ENCODE peak calls at places on chromosomes 11 and 22, in four cellular contexts. I is AG09309; Z is AG08396; G is activated T-cell treated with anti-CD3 and anti-CD28 coated beads, Interleukin-2, amount 50 U/mL, for 1 hour. O is an unnamed sample.

GRCh38 chr11:102046841-102047240 is 396 bp upstream of the CFAP300 start:
- DNase-seq in G (no peak), I (peak; percentile 16), Z (peak; percentile 33), O (no peak)

GRCh38 chr11:14413307-14414072 is 54.5 kb upstream of the RRAS2 start:
- DNase-seq in Z (peak; percentile 24), I (no peak), G (no peak), O (peak; percentile 68)

GRCh38 chr11:2390871-2391662 is 9.5 kb upstream of the TSSC4 start:
- DNase-seq in I (peak; percentile 13), Z (peak; percentile 93), G (no peak), O (peak; percentile 93)

GRCh38 chr22:45308624-45309421 is 911 bp upstream of the FAM118A start:
- DNase-seq in Z (no peak), G (no peak), I (no peak), O (no peak)

GRCh38 chr11:124897681-124898680 is at the start of gene ROBO4:
- DNase-seq in Z (peak; percentile 63), G (no peak), I (peak; percentile 72), O (peak; percentile 71)

GRCh38 chr11:122334546-122335375 is 218.7 kb upstream of the BLID start:
- DNase-seq in I (no peak), Z (no peak), G (no peak), O (no peak)

GRCh38 chr11:63869686-63870085 is 30.8 kb downstream of the MARK2 start:
- DNase-seq in Z (no peak), G (no peak), I (no peak), O (no peak)

GRCh38 chr11:61343792-61344745 is 11.0 kb downstream of the TKFC start:
- DNase-seq in G (no peak), Z (no peak), I (no peak), O (no peak)

GRCh38 chr22:26529345-26529744 is 17.1 kb upstream of the TFIP11 start:
- DNase-seq in G (no peak), Z (peak; percentile 37), I (no peak), O (peak; percentile 38)

GRCh38 chr11:12132790-12133145 is 22.4 kb downstream of the MICAL2 start:
- DNase-seq in G (no peak), I (no peak), Z (no peak), O (no peak)

GRCh38 chr11:67372993-67373915 is at the start of gene CLCF1:
- DNase-seq in Z (peak; percentile 87), G (peak; percentile 81), I (no peak), O (peak; percentile 89)

GRCh38 chr22:49753276-49753884 is 74.3 kb downstream of the BRD1 start:
- DNase-seq in Z (no peak), G (no peak), I (no peak), O (no peak)

GRCh38 chr11:96012086-96012824 is 88.3 kb upstream of the MTMR2 start:
- DNase-seq in Z (peak; percentile 42), G (peak; percentile 62), I (peak; percentile 47), O (peak; percentile 69)

GRCh38 chr11:86577663-86578636 is 94.5 kb downstream of the ME3 start:
- DNase-seq in I (peak; percentile 74), Z (peak; percentile 66), G (no peak), O (peak; percentile 77)

GRCh38 chr11:17387811-17388210 is 648 bp downstream of the KCNJ11 start:
- DNase-seq in I (no peak), G (no peak), Z (no peak), O (no peak)

GRCh38 chr11:2237457-2238238 is 32.7 kb downstream of the ASCL2 start:
- DNase-seq in I (no peak), Z (no peak), G (no peak), O (no peak)

GRCh38 chr11:100562102-100562501 is 125.0 kb upstream of the ARHGAP42 start:
- DNase-seq in G (no peak), Z (peak; percentile 44), I (peak; percentile 57), O (peak; percentile 47)

GRCh38 chr11:5700422-5701064 is 11.0 kb downstream of the TRIM22 start:
- DNase-seq in G (no peak), I (no peak), Z (no peak), O (no peak)

GRCh38 chr11:76107946-76108345 is 98.4 kb downstream of the WNT11 start:
- DNase-seq in Z (no peak), I (peak; percentile 8), G (no peak), O (peak; percentile 39)

GRCh38 chr11:35364101-35364780 is 55.1 kb downstream of the SLC1A2 start:
- DNase-seq in G (no peak), Z (peak; percentile 69), I (peak; percentile 74), O (peak; percentile 86)

GRCh38 chr11:69003866-69004311 is 9.2 kb downstream of the MRGPRF start:
- DNase-seq in Z (no peak), G (no peak), I (no peak), O (no peak)

GRCh38 chr22:42202669-42203068 is 67.8 kb downstream of the TCF20 start:
- DNase-seq in I (peak; percentile 11), Z (peak; percentile 17), G (peak; percentile 55), O (no peak)

GRCh38 chr11:116454020-116454645 is 318.7 kb downstream of the BUD13 start:
- DNase-seq in I (peak; percentile 8), G (no peak), Z (peak; percentile 33), O (peak; percentile 53)

GRCh38 chr11:75576445-75577049 is 14.5 kb downstream of the SERPINH1 start:
- DNase-seq in G (no peak), I (no peak), Z (peak; percentile 61), O (peak; percentile 69)

GRCh38 chr11:117940736-117941135 is 11.5 kb upstream of the TMPRSS13 start:
- DNase-seq in Z (no peak), I (no peak), G (no peak), O (peak; percentile 2)

GRCh38 chr11:133040289-133040893 is 491.9 kb downstream of the OPCML start:
- DNase-seq in I (no peak), Z (no peak), G (no peak), O (peak; percentile 56)

GRCh38 chr11:125624756-125625213 is at the start of gene CHEK1:
- DNase-seq in G (no peak), I (no peak), Z (no peak), O (no peak)

GRCh38 chr11:57903441-57904123 is 120.1 kb upstream of the OR9Q1 start:
- DNase-seq in G (no peak), I (no peak), Z (no peak), O (no peak)

GRCh38 chr11:106137061-106137460 is 59.6 kb downstream of the AASDHPPT start:
- DNase-seq in Z (no peak), I (no peak), G (no peak), O (no peak)